ENCODE peak calls at places on chromosomes 6 and 20, in five cellular contexts. X, N, E, M and A are unnamed samples.
A peak's percentile ranks its signal among the peaks of the same experiment; 100 is the strongest.

GRCh38 chr6:143621876-143622605 is 55.7 kb upstream of the PHACTR2 start:
- DNase-seq in X (no peak), N (peak; percentile 38), E (no peak), M (no peak), A (no peak)

GRCh38 chr20:1345030-1345755 is 16.3 kb upstream of the SDCBP2 start:
- DNase-seq in X (no peak), N (no peak), E (no peak), M (no peak), A (no peak)

GRCh38 chr20:38117635-38118034 is 47.4 kb downstream of the TGM2 start:
- DNase-seq in X (no peak), N (no peak), E (no peak), M (no peak), A (no peak)

GRCh38 chr20:24694157-24694726 is 224.8 kb downstream of the SYNDIG1 start:
- DNase-seq in X (no peak), N (no peak), E (no peak), M (no peak), A (no peak)

GRCh38 chr20:34543457-34544056 is 15.0 kb upstream of the MAP1LC3A start:
- DNase-seq in X (no peak), N (no peak), E (no peak), M (peak; percentile 39), A (no peak)

GRCh38 chr6:82364087-82365010 is 732 bp downstream of the TPBG start:
- DNase-seq in X (no peak), N (peak; percentile 60), E (peak; percentile 72), M (peak; percentile 46), A (no peak)

GRCh38 chr6:11258260-11259237 is 26.1 kb upstream of the NEDD9 start:
- DNase-seq in X (peak; percentile 63), N (no peak), E (peak; percentile 48), M (peak; percentile 38), A (no peak)

GRCh38 chr6:39561536-39562266 is 163.5 kb downstream of the KIF6 start:
- DNase-seq in X (no peak), N (no peak), E (no peak), M (no peak), A (no peak)

GRCh38 chr6:138652824-138653223 is 120.7 kb upstream of the CCDC28A start:
- DNase-seq in X (no peak), N (no peak), E (no peak), M (no peak), A (no peak)

GRCh38 chr6:108618623-108619152 is 58.0 kb downstream of the FOXO3 start:
- DNase-seq in X (no peak), N (no peak), E (no peak), M (no peak), A (no peak)

GRCh38 chr20:13288357-13288756 is 67.3 kb downstream of the ISM1 start:
- DNase-seq in X (no peak), N (no peak), E (no peak), M (no peak), A (no peak)

GRCh38 chr6:6220718-6221117 is 99.7 kb downstream of the F13A1 start:
- DNase-seq in X (no peak), N (peak; percentile 8), E (no peak), M (no peak), A (no peak)

GRCh38 chr6:53042112-53042511 is 23.1 kb upstream of the FBXO9 start:
- DNase-seq in X (no peak), N (peak; percentile 94), E (no peak), M (no peak), A (no peak)

GRCh38 chr6:119112856-119113530 is 34.5 kb upstream of the FAM184A start:
- DNase-seq in X (no peak), N (no peak), E (no peak), M (no peak), A (no peak)

DNA sequence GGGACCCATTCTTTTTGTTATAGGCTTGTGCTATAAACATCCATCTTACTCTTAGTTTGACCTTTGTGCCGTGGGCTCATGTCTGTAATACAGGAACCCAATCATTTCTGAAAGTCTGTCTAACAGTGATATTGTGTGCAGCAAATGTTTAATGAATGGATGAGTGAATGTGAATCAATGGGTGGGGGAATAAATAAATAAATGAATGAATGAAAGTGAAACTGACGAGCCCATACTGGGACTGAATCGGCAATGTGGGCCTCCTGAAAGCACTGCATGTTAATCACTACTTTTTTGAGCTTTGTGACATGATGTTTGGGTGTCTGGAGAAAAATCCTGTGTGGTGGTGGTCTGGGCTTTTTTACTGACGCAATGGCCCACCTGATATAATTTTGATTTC is 175.0 kb downstream of the GMPR start:
- DNase-seq in X (peak; percentile 32), N (no peak), E (no peak), M (no peak), A (no peak)
- H3K4me3 ChIP-seq in X (peak overlapping the region; percentile 39), N (no peak overlapping the region), E (no peak overlapping the region), M (no peak overlapping the region), A (no peak overlapping the region)

DNA sequence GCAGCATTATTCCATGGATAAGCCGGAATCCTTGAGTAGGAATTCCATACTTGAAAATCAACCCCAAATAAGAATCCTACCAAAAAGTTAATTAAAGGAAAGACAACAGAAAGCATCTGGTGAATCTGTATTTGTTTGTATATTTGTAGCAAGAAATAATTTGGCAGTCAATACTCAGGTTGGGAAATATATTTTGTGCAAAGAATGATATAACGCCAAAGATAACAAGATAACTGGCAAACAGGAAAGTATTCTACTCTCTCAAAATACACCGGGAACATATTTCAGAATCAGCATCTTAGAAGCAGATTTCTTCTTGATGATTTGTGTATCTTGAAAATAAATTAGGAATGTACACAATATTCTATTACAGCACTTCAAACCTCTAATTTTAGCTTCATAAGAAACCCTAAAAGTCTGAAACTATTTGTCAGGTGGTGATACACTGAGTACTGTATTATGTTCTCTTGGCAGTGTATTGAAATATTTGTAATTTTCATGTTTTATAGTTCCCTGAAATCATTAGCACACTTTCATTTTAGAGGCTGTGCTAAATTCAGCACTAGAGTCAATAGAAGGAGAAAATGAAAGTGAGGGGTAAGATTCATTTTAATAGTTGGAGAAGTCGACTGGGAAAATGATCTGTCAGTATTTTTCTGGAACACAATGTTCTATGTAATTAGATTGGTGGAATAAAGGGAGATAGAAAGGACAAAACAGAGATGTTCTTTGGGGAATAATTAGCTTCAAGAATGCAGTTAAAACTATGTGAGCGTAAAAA is 879.7 kb upstream of the GJE1 start:
- DNase-seq in X (no peak), N (peak; percentile 52), E (no peak), M (no peak), A (no peak)
- H3K4me3 ChIP-seq in X (no peak overlapping the region), N (no peak overlapping the region), E (no peak overlapping the region), M (no peak overlapping the region), A (no peak overlapping the region)

GRCh38 chr6:21807299-21807698 is 213.7 kb downstream of the SOX4 start:
- DNase-seq in X (no peak), N (no peak), E (no peak), M (no peak), A (no peak)

GRCh38 chr6:21808551-21809181 is 215.1 kb downstream of the SOX4 start:
- DNase-seq in X (no peak), N (peak; percentile 51), E (peak; percentile 60), M (peak; percentile 49), A (no peak)

GRCh38 chr6:21804941-21805610 is 211.5 kb downstream of the SOX4 start:
- DNase-seq in X (no peak), N (peak; percentile 60), E (no peak), M (no peak), A (no peak)

GRCh38 chr6:21811484-21811883 is 217.9 kb downstream of the SOX4 start:
- DNase-seq in X (no peak), N (no peak), E (no peak), M (no peak), A (no peak)

GRCh38 chr6:21808045-21808470 is 214.5 kb downstream of the SOX4 start:
- DNase-seq in X (no peak), N (peak; percentile 86), E (no peak), M (no peak), A (no peak)
- H3K4me3 ChIP-seq in X (no peak overlapping the region), N (no peak overlapping the region), E (no peak overlapping the region), M (no peak overlapping the region), A (no peak overlapping the region)

GRCh38 chr6:104951677-104952076 is 5.2 kb upstream of the LIN28B start:
- DNase-seq in X (no peak), N (no peak), E (no peak), M (no peak), A (no peak)

GRCh38 chr6:104955491-104955890 is 1.4 kb upstream of the LIN28B start:
- DNase-seq in X (no peak), N (no peak), E (no peak), M (no peak), A (no peak)

GRCh38 chr6:104954091-104954797 is 2.7 kb upstream of the LIN28B start:
- DNase-seq in X (no peak), N (no peak), E (no peak), M (no peak), A (no peak)

GRCh38 chr6:104952911-104953409 is 3.9 kb upstream of the LIN28B start:
- DNase-seq in X (no peak), N (no peak), E (peak; percentile 9), M (no peak), A (no peak)

DNA sequence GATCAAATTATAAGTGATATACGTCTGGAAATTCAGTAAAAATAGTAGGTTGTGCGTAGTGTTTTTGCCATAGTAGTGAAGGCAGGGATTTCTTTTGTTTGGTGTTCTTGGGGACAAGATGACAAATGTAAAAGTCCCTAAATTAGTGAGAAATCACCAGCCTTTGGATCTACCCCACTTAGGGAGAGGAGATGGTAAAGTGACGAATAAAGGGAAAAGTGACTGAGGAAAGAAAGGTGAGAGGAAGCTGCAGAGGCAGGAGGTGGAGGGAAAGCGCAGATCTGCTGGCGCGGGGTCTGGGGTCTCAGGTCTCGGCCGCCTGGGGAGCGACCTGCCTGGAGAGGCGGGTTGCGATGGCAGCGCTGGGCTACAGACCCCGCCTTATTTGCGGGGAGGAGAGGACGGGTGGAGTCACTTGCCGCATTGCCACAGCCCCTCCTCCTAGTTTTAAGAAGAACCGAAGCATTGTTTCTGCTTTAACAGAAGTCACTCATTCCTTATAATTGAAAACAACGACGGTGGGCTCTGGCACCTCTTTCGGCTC is 3.4 kb upstream of the LIN28B start:
- DNase-seq in X (no peak), N (no peak), E (peak; percentile 19), M (no peak), A (no peak)
- H3K4me3 ChIP-seq in X (no peak overlapping the region), N (no peak overlapping the region), E (peak overlapping the region; percentile 4), M (no peak overlapping the region), A (no peak overlapping the region)

GRCh38 chr6:33164176-33164575 is 28.1 kb downstream of the COL11A2 start:
- DNase-seq in X (no peak), N (no peak), E (no peak), M (no peak), A (no peak)

GRCh38 chr6:33164665-33165373 is 27.4 kb downstream of the COL11A2 start:
- DNase-seq in X (no peak), N (no peak), E (no peak), M (no peak), A (no peak)

GRCh38 chr6:33162471-33162870 is 29.8 kb downstream of the COL11A2 start:
- DNase-seq in X (no peak), N (no peak), E (no peak), M (no peak), A (no peak)

GRCh38 chr6:33161354-33162320 is 30.6 kb downstream of the COL11A2 start:
- DNase-seq in X (peak; percentile 84), N (peak; percentile 42), E (peak; percentile 85), M (peak; percentile 85), A (no peak)

DNA sequence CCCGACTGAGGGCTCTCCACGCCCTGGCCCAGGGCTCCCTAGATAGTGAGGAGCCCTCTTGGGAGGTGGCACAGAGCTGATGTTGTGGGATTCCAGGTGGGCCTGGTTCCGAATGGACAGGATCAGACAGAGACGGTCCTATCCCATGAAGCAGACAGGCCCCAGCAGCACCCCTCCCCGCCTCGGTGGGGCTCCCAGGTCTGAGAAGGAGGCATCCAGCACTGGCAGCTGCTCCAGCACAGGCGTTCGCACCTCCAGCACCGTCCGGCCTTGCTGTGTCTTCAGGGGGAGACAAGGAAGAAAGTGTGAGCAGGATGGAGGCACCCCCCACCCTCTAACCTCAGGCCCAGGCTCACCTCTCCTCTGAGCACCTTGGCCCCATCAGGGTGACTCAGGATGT is 28.7 kb downstream of the COL11A2 start:
- DNase-seq in X (no peak), N (no peak), E (no peak), M (no peak), A (no peak)
- H3K4me3 ChIP-seq in X (no peak overlapping the region), N (no peak overlapping the region), E (no peak overlapping the region), M (no peak overlapping the region), A (no peak overlapping the region)